ENCODE peak calls at places on chromosomes 5 and 9, in eight cellular contexts. I, C, G, F, W, T, X and R are unnamed samples.

GRCh38 chr5:123119334-123119986 is 30.4 kb downstream of the PRDM6 start:
- DNase-seq in G (no peak), W (no peak), X (peak; percentile 77), T (peak; percentile 28), C (no peak), F (no peak), I (no peak), R (no peak)

GRCh38 chr9:127308559-127309429 is 44.2 kb downstream of the GARNL3 start:
- DNase-seq in G (no peak), C (no peak), W (no peak), I (no peak), F (no peak), X (no peak), T (peak; percentile 15), R (no peak)

GRCh38 chr5:137146402-137146889 is 352.7 kb downstream of the SPOCK1 start:
- DNase-seq in C (peak; percentile 48), I (no peak), W (no peak), F (no peak), G (no peak), X (no peak), T (peak; percentile 99), R (no peak)

GRCh38 chr5:149735066-149735465 is 5.0 kb downstream of the PPARGC1B start:
- DNase-seq in F (no peak), C (peak; percentile 66), T (no peak), I (no peak), X (peak; percentile 35), G (no peak), W (no peak), R (no peak)

GRCh38 chr5:606526-607399 is 5.4 kb upstream of the CEP72 start:
- DNase-seq in C (peak; percentile 44), X (no peak), W (no peak), T (no peak), G (no peak), I (no peak), F (no peak), R (no peak)

GRCh38 chr5:34626036-34626435 is 30.1 kb upstream of the RAI14 start:
- DNase-seq in X (no peak), T (peak; percentile 80), I (no peak), C (no peak), W (no peak), G (no peak), F (no peak), R (no peak)

GRCh38 chr5:103439007-103439406 is 123.6 kb downstream of the NUDT12 start:
- DNase-seq in X (no peak), I (no peak), T (no peak), C (no peak), F (no peak), W (no peak), G (no peak), R (no peak)

GRCh38 chr5:33738967-33739366 is 152.8 kb downstream of the ADAMTS12 start:
- DNase-seq in X (no peak), T (no peak), G (no peak), W (no peak), I (no peak), F (no peak), C (no peak), R (no peak)

GRCh38 chr9:79221084-79221483 is 350.7 kb upstream of the TLE4 start:
- DNase-seq in W (no peak), I (no peak), F (no peak), G (no peak), T (peak; percentile 96), X (no peak), C (no peak), R (no peak)

GRCh38 chr5:107501965-107502691 is 168.6 kb downstream of the EFNA5 start:
- DNase-seq in I (no peak), T (no peak), C (no peak), W (no peak), G (no peak), X (no peak), F (peak; percentile 6), R (peak; percentile 58)

GRCh38 chr5:124954784-124955183 is 208.3 kb upstream of the ZNF608 start:
- DNase-seq in I (no peak), G (no peak), X (no peak), T (no peak), C (no peak), W (no peak), F (no peak), R (no peak)

GRCh38 chr9:126628146-126628545 is 14.4 kb downstream of the LMX1B start:
- DNase-seq in G (no peak), X (no peak), F (no peak), C (no peak), T (no peak), W (no peak), I (no peak), R (no peak)

GRCh38 chr9:20024159-20024571 is 235.3 kb upstream of the SLC24A2 start:
- DNase-seq in I (no peak), F (no peak), W (no peak), C (no peak), G (no peak), X (no peak), T (no peak), R (no peak)

GRCh38 chr5:66821626-66822429 is 225.6 kb downstream of the MAST4 start:
- DNase-seq in F (no peak), W (no peak), I (no peak), G (no peak), X (no peak), T (no peak), C (no peak), R (no peak)

GRCh38 chr9:95910023-95910706 is 34.7 kb downstream of the ERCC6L2 start:
- DNase-seq in X (no peak), T (peak; percentile 7), C (no peak), W (no peak), G (no peak), I (no peak), F (no peak), R (no peak)

GRCh38 chr5:169161022-169161680 is 139.8 kb downstream of the SLIT3 start:
- DNase-seq in G (no peak), T (peak; percentile 75), F (no peak), C (no peak), I (no peak), W (no peak), X (peak; percentile 73), R (no peak)

GRCh38 chr5:16673241-16673998 is 56.6 kb upstream of the RETREG1 start:
- DNase-seq in X (no peak), W (no peak), C (no peak), F (peak; percentile 15), T (no peak), G (no peak), I (no peak), R (peak; percentile 49)

GRCh38 chr5:125446986-125447385 is 700.5 kb upstream of the ZNF608 start:
- DNase-seq in X (no peak), C (no peak), G (no peak), F (no peak), I (no peak), T (peak; percentile 2), W (no peak), R (no peak)

GRCh38 chr9:113515862-113516261 is 52.3 kb downstream of the RGS3 start:
- DNase-seq in F (no peak), C (no peak), T (no peak), G (no peak), W (no peak), I (no peak), X (no peak), R (no peak)

GRCh38 chr5:109215040-109215439 is 194.7 kb downstream of the PJA2 start:
- DNase-seq in G (no peak), F (no peak), I (no peak), C (no peak), W (no peak), X (no peak), T (no peak), R (no peak)